ENCODE peak calls at places on chromosome 21, in seven cellular contexts. H is islet precursor cell; I is activated naive CD4-positive, alpha-beta T cell; P is endothelial cell; T is H54; A is fibroblast of gingiva; Y is pons. K is an unnamed sample.

GRCh38 chr21:46111857-46112730 is 14.2 kb downstream of the COL6A2 start:
- DNase-seq in A (no peak), T (no peak), H (peak), P (peak), I (no peak), Y (no peak), K (no peak)

GRCh38 chr21:25005388-25005787 is 601.9 kb downstream of the MRPL39 start:
- DNase-seq in T (no peak), A (peak), H (no peak), P (no peak), I (no peak), Y (no peak), K (no peak)

GRCh38 chr21:37208056-37208705 is 59.0 kb downstream of the VPS26C start:
- DNase-seq in T (no peak), H (peak), I (no peak), Y (peak), P (no peak), A (no peak), K (peak)

GRCh38 chr21:45992311-45993209 is 11.0 kb downstream of the COL6A1 start:
- DNase-seq in I (no peak), H (peak), Y (no peak), P (peak), A (peak), T (no peak), K (no peak)

GRCh38 chr21:39321424-39321823 is 8.0 kb upstream of the BRWD1 start:
- DNase-seq in H (peak), T (no peak), I (no peak), A (peak), P (no peak), Y (no peak), K (no peak)

GRCh38 chr21:38170283-38170682 is 86.5 kb upstream of the KCNJ15 start:
- DNase-seq in Y (no peak), T (no peak), P (peak), I (no peak), H (peak), A (peak), K (no peak)

GRCh38 chr21:38567577-38568360 is 69.5 kb upstream of the ERG start:
- DNase-seq in A (peak), P (no peak), H (no peak), I (no peak), Y (no peak), T (no peak), K (no peak)

GRCh38 chr21:34834852-34835501 is 166.2 kb downstream of the CLIC6 start:
- DNase-seq in T (no peak), Y (no peak), I (no peak), P (no peak), H (no peak), A (no peak), K (no peak)

GRCh38 chr21:43936186-43936967 is 71.4 kb downstream of the AGPAT3 start:
- DNase-seq in Y (no peak), A (peak), H (no peak), P (no peak), T (no peak), I (no peak), K (peak)

GRCh38 chr21:26814374-26814773 is 30.8 kb downstream of the ADAMTS1 start:
- DNase-seq in P (no peak), T (no peak), Y (no peak), A (peak), H (no peak), I (no peak), K (no peak)

GRCh38 chr21:29647353-29647781 is 292.4 kb downstream of the GRIK1 start:
- DNase-seq in I (no peak), A (no peak), T (no peak), P (no peak), H (no peak), Y (no peak), K (no peak)

GRCh38 chr21:29343517-29343916 is 44.8 kb downstream of the BACH1 start:
- DNase-seq in H (no peak), P (no peak), A (no peak), Y (no peak), T (peak), I (no peak), K (no peak)

GRCh38 chr21:46227811-46228344 is 696 bp downstream of the LSS start:
- DNase-seq in P (no peak), A (no peak), I (no peak), T (no peak), H (no peak), Y (peak), K (no peak)

GRCh38 chr21:42421018-42421793 is 17.5 kb downstream of the UBASH3A start:
- DNase-seq in P (no peak), A (no peak), H (no peak), T (no peak), I (no peak), Y (no peak), K (no peak)

K was measured in midbrain.